ENCODE peak calls at places on chromosomes 16 and 17, in nine cellular contexts. One of them, this sample, is unnamed. For H3K36me3 and H3K4me1, the result is how much of the 10 kb centered on the place peaks cover.

GRCh38 chr16:71205482-71206131 is 24.9 kb downstream of the HYDIN start:
- DNase-seq in cardiac muscle cell: no peak
- DNase-seq in mesendoderm: no peak
- DNase-seq in neural progenitor cell: no peak
- DNase-seq in adrenal gland: no peak
- DNase-seq in stomach: no peak
- DNase-seq in lung: no peak
- DNase-seq in GM23248: no peak
- DNase-seq in fibroblast of lung: no peak
- DNase-seq in this sample: no peak

GRCh38 chr17:79784353-79785016 is 6.5 kb downstream of the CBX2 start:
- DNase-seq in cardiac muscle cell: no peak
- DNase-seq in mesendoderm: no peak
- DNase-seq in neural progenitor cell: no peak
- DNase-seq in adrenal gland: no peak
- DNase-seq in stomach: no peak
- DNase-seq in lung: no peak
- DNase-seq in GM23248: no peak
- DNase-seq in fibroblast of lung: no peak
- DNase-seq in this sample: no peak

GRCh38 chr16:77749415-77749814 is 27.1 kb downstream of the NUDT7 start:
- DNase-seq in cardiac muscle cell: no peak
- DNase-seq in mesendoderm: no peak
- DNase-seq in neural progenitor cell: no peak
- DNase-seq in adrenal gland: no peak
- DNase-seq in stomach: no peak
- DNase-seq in lung: no peak
- DNase-seq in GM23248: no peak
- DNase-seq in fibroblast of lung: no peak
- DNase-seq in this sample: no peak

GRCh38 chr16:67149276-67150057 is 1.3 kb downstream of the B3GNT9 start:
- DNase-seq in cardiac muscle cell: no peak
- DNase-seq in mesendoderm: peak
- DNase-seq in neural progenitor cell: no peak
- DNase-seq in adrenal gland: peak
- DNase-seq in stomach: no peak
- DNase-seq in lung: no peak
- DNase-seq in GM23248: no peak
- DNase-seq in fibroblast of lung: peak
- DNase-seq in this sample: no peak

GRCh38 chr16:3171855-3172593 is 16.0 kb upstream of the OR1F1 start:
- DNase-seq in cardiac muscle cell: no peak
- DNase-seq in mesendoderm: peak
- DNase-seq in neural progenitor cell: peak
- DNase-seq in adrenal gland: no peak
- DNase-seq in stomach: no peak
- DNase-seq in lung: no peak
- DNase-seq in GM23248: peak
- DNase-seq in fibroblast of lung: peak
- DNase-seq in this sample: no peak

GRCh38 chr16:67386861-67387455 is 6.3 kb downstream of the TPPP3 start:
- DNase-seq in cardiac muscle cell: no peak
- DNase-seq in mesendoderm: no peak
- DNase-seq in neural progenitor cell: no peak
- DNase-seq in adrenal gland: peak
- DNase-seq in stomach: no peak
- DNase-seq in lung: no peak
- DNase-seq in GM23248: no peak
- DNase-seq in fibroblast of lung: no peak
- DNase-seq in this sample: no peak

GRCh38 chr17:7838291-7839075 is 4.5 kb downstream of the KDM6B start:
- DNase-seq in cardiac muscle cell: peak
- DNase-seq in mesendoderm: peak
- DNase-seq in neural progenitor cell: peak
- DNase-seq in adrenal gland: peak
- DNase-seq in stomach: no peak
- DNase-seq in lung: peak
- DNase-seq in GM23248: peak
- DNase-seq in fibroblast of lung: peak
- DNase-seq in this sample: peak

GRCh38 chr16:15836965-15837611 is 19.7 kb downstream of the MYH11 start:
- DNase-seq in cardiac muscle cell: no peak
- DNase-seq in mesendoderm: no peak
- DNase-seq in neural progenitor cell: no peak
- DNase-seq in adrenal gland: no peak
- DNase-seq in stomach: no peak
- DNase-seq in lung: no peak
- DNase-seq in GM23248: no peak
- DNase-seq in fibroblast of lung: no peak
- DNase-seq in this sample: no peak

GRCh38 chr16:2715064-2715463 is 5.0 kb downstream of the PRSS27 start:
- DNase-seq in cardiac muscle cell: no peak
- DNase-seq in mesendoderm: no peak
- DNase-seq in neural progenitor cell: no peak
- DNase-seq in adrenal gland: no peak
- DNase-seq in stomach: no peak
- DNase-seq in lung: no peak
- DNase-seq in GM23248: no peak
- DNase-seq in fibroblast of lung: no peak
- DNase-seq in this sample: no peak

GRCh38 chr17:4664230-4664629 is 22.8 kb upstream of the ALOX15 start:
- DNase-seq in cardiac muscle cell: no peak
- DNase-seq in mesendoderm: no peak
- DNase-seq in neural progenitor cell: no peak
- DNase-seq in adrenal gland: no peak
- DNase-seq in stomach: no peak
- DNase-seq in lung: no peak
- DNase-seq in GM23248: no peak
- DNase-seq in fibroblast of lung: no peak
- DNase-seq in this sample: no peak

GRCh38 chr17:15513859-15514446 is 46.5 kb upstream of the CDRT4 start:
- DNase-seq in cardiac muscle cell: peak
- DNase-seq in mesendoderm: no peak
- DNase-seq in neural progenitor cell: no peak
- DNase-seq in adrenal gland: no peak
- DNase-seq in stomach: no peak
- DNase-seq in lung: no peak
- DNase-seq in GM23248: no peak
- DNase-seq in fibroblast of lung: peak
- DNase-seq in this sample: no peak

GRCh38 chr16:56336711-56337110 is 88.6 kb downstream of the AMFR start:
- DNase-seq in cardiac muscle cell: no peak
- DNase-seq in mesendoderm: no peak
- DNase-seq in neural progenitor cell: no peak
- DNase-seq in adrenal gland: no peak
- DNase-seq in stomach: no peak
- DNase-seq in lung: no peak
- DNase-seq in GM23248: no peak
- DNase-seq in fibroblast of lung: no peak
- DNase-seq in this sample: no peak

GRCh38 chr17:338442-339192 is 14.0 kb downstream of the RPH3AL start:
- DNase-seq in cardiac muscle cell: no peak
- DNase-seq in mesendoderm: no peak
- DNase-seq in neural progenitor cell: no peak
- DNase-seq in adrenal gland: peak
- DNase-seq in stomach: peak
- DNase-seq in lung: no peak
- DNase-seq in GM23248: no peak
- DNase-seq in fibroblast of lung: no peak
- DNase-seq in this sample: peak

GRCh38 chr17:32783602-32784001 is 93.3 kb downstream of the MYO1D start:
- DNase-seq in cardiac muscle cell: peak
- DNase-seq in mesendoderm: peak
- DNase-seq in neural progenitor cell: peak
- DNase-seq in adrenal gland: no peak
- DNase-seq in stomach: no peak
- DNase-seq in lung: no peak
- DNase-seq in GM23248: peak
- DNase-seq in fibroblast of lung: peak
- DNase-seq in this sample: peak

GRCh38 chr17:19753049-19753444 is 4.9 kb upstream of the ALDH3A1 start:
- DNase-seq in cardiac muscle cell: peak
- DNase-seq in mesendoderm: peak
- DNase-seq in neural progenitor cell: no peak
- DNase-seq in adrenal gland: peak
- DNase-seq in stomach: peak
- DNase-seq in lung: peak
- DNase-seq in GM23248: peak
- DNase-seq in fibroblast of lung: peak
- DNase-seq in this sample: peak

GRCh38 chr17:49369760-49370159 is 7.7 kb upstream of the ZNF652 start:
- DNase-seq in cardiac muscle cell: no peak
- DNase-seq in mesendoderm: no peak
- DNase-seq in neural progenitor cell: no peak
- DNase-seq in adrenal gland: no peak
- DNase-seq in stomach: no peak
- DNase-seq in lung: no peak
- DNase-seq in GM23248: no peak
- DNase-seq in fibroblast of lung: no peak
- DNase-seq in this sample: no peak

GRCh38 chr17:49372428-49372827 is 10.4 kb upstream of the ZNF652 start:
- DNase-seq in cardiac muscle cell: no peak
- DNase-seq in mesendoderm: no peak
- DNase-seq in neural progenitor cell: no peak
- DNase-seq in adrenal gland: no peak
- DNase-seq in stomach: no peak
- DNase-seq in lung: no peak
- DNase-seq in GM23248: no peak
- DNase-seq in fibroblast of lung: no peak
- DNase-seq in this sample: no peak

GRCh38 chr17:49371178-49371834 is 9.3 kb upstream of the ZNF652 start:
- DNase-seq in cardiac muscle cell: no peak
- DNase-seq in mesendoderm: peak
- DNase-seq in neural progenitor cell: peak
- DNase-seq in adrenal gland: no peak
- DNase-seq in stomach: no peak
- DNase-seq in lung: no peak
- DNase-seq in GM23248: no peak
- DNase-seq in fibroblast of lung: no peak
- DNase-seq in this sample: no peak

GRCh38 chr17:49365667-49366066 is 3.6 kb upstream of the ZNF652 start:
- DNase-seq in cardiac muscle cell: no peak
- DNase-seq in mesendoderm: peak
- DNase-seq in neural progenitor cell: peak
- DNase-seq in adrenal gland: peak
- DNase-seq in stomach: no peak
- DNase-seq in lung: no peak
- DNase-seq in GM23248: peak
- DNase-seq in fibroblast of lung: no peak
- DNase-seq in this sample: peak

DNA sequence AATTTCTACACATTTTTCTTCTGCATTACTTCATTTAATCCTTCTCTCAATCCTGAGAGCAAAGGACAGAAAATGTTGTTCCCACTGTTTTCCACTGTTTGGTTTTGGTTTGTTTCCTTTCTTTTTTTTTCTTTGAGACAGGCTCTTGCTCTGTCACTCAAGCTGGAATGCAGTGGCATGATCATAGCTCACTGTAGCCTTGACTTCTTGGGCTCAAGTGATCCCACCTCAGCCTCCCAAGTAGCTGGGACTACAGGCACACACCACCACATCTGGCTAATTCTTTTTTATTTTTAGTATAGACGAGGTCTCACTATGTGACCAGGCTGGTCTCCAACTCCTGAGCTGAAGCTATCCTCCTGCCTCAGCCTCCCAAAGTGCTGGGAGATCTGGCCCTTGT is 7.0 kb upstream of the ZNF652 start:
- DNase-seq in cardiac muscle cell: no peak
- DNase-seq in mesendoderm: no peak
- DNase-seq in neural progenitor cell: no peak
- DNase-seq in adrenal gland: no peak
- DNase-seq in stomach: no peak
- DNase-seq in lung: no peak
- DNase-seq in GM23248: no peak
- DNase-seq in fibroblast of lung: no peak
- DNase-seq in this sample: no peak
- H3K27ac ChIP-seq in cardiac muscle cell: no peak
- H3K27ac ChIP-seq in mesendoderm: no peak
- H3K27ac ChIP-seq in neural progenitor cell: no peak
- H3K27ac ChIP-seq in adrenal gland: no peak
- H3K27ac ChIP-seq in stomach: no peak
- H3K27ac ChIP-seq in lung: no peak
- H3K27ac ChIP-seq in GM23248: no peak
- H3K27ac ChIP-seq in fibroblast of lung: no peak
- H3K27ac ChIP-seq in this sample: no peak

GRCh38 chr17:49715717-49716279 is 8.0 kb upstream of the SLC35B1 start:
- DNase-seq in cardiac muscle cell: no peak
- DNase-seq in mesendoderm: no peak
- DNase-seq in neural progenitor cell: no peak
- DNase-seq in adrenal gland: no peak
- DNase-seq in stomach: no peak
- DNase-seq in lung: no peak
- DNase-seq in GM23248: no peak
- DNase-seq in fibroblast of lung: no peak
- DNase-seq in this sample: no peak
- H3K36me3 ChIP-seq in cardiac muscle cell: under half
- H3K36me3 ChIP-seq in mesendoderm: under half
- H3K36me3 ChIP-seq in neural progenitor cell: under half
- H3K36me3 ChIP-seq in adrenal gland: under half
- H3K36me3 ChIP-seq in stomach: half or more
- H3K36me3 ChIP-seq in lung: under half
- H3K36me3 ChIP-seq in GM23248: under half
- H3K36me3 ChIP-seq in fibroblast of lung: under half
- H3K36me3 ChIP-seq in this sample: under half

DNA sequence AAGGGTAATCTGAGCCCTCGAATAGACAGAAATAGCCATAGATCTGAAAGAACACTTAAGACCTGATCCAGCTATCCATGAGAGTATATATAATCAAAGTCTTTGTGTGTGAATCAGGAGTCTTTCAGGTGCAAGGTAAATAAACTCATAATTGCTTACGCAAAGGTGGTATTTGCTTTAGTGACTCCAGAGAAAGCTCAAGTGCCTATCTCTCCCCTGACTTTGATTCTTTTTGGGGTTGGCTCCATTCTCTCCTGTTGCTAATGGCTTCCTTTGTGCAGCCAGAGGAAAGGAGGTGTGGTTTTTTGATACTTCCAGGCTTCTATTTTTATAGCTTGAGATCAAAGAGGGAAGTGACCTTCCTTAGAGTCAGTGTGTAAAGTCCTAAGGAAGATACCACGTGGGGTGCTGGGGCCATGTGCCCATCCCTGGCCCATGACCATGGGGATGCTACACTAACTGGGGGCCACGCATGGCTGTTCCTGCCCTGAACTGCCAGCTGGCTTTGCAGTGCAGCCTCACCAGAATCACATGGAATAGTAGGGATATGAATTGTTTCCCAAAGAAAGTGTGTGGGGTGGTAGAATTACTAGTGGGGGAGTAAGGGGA is 45.8 kb downstream of the TENT4B start:
- DNase-seq in cardiac muscle cell: no peak
- DNase-seq in mesendoderm: no peak
- DNase-seq in neural progenitor cell: no peak
- DNase-seq in adrenal gland: no peak
- DNase-seq in stomach: no peak
- DNase-seq in lung: no peak
- DNase-seq in GM23248: no peak
- DNase-seq in fibroblast of lung: no peak
- DNase-seq in this sample: peak
- H3K4me1 ChIP-seq in cardiac muscle cell: under half
- H3K4me1 ChIP-seq in mesendoderm: under half
- H3K4me1 ChIP-seq in neural progenitor cell: under half
- H3K4me1 ChIP-seq in adrenal gland: half or more
- H3K4me1 ChIP-seq in stomach: under half
- H3K4me1 ChIP-seq in lung: under half
- H3K4me1 ChIP-seq in GM23248: half or more
- H3K4me1 ChIP-seq in fibroblast of lung: under half
- H3K4me1 ChIP-seq in this sample: under half

GRCh38 chr17:17420561-17421269 is 56.1 kb upstream of the MED9 start:
- DNase-seq in cardiac muscle cell: peak
- DNase-seq in mesendoderm: no peak
- DNase-seq in neural progenitor cell: no peak
- DNase-seq in adrenal gland: peak
- DNase-seq in stomach: no peak
- DNase-seq in lung: no peak
- DNase-seq in GM23248: peak
- DNase-seq in fibroblast of lung: no peak
- DNase-seq in this sample: no peak
- H3K27ac ChIP-seq in cardiac muscle cell: no peak
- H3K27ac ChIP-seq in mesendoderm: no peak
- H3K27ac ChIP-seq in neural progenitor cell: no peak
- H3K27ac ChIP-seq in adrenal gland: peak
- H3K27ac ChIP-seq in stomach: peak
- H3K27ac ChIP-seq in lung: no peak
- H3K27ac ChIP-seq in GM23248: peak
- H3K27ac ChIP-seq in fibroblast of lung: peak
- H3K27ac ChIP-seq in this sample: peak

This sample was measured in small intestine.